ENCODE peak calls at places on chromosomes 4 and X, in five cellular contexts. C is K562, D is H1, U is GM12878, F is HepG2. X is an unnamed sample.

GRCh38 chrX:129716507-129716906 is 22.3 kb upstream of the XPNPEP2 start:
- DNase-seq in C (no peak), D (no peak), U (no peak), F (peak), X (no peak)

GRCh38 chrX:126064901-126065541 is 101.1 kb downstream of the DCAF12L2 start:
- DNase-seq in C (no peak), D (no peak), U (no peak), F (no peak), X (no peak)

GRCh38 chr4:38867478-38868054 is at the start of gene FAM114A1:
- DNase-seq in C (peak), D (no peak), U (no peak), F (peak), X (peak)

GRCh38 chr4:120158860-120159259 is 92.2 kb upstream of the MAD2L1 start:
- DNase-seq in C (no peak), D (no peak), U (no peak), F (no peak), X (no peak)

GRCh38 chr4:87985097-87985886 is 9.8 kb downstream of the SPP1 start:
- DNase-seq in C (no peak), D (no peak), U (no peak), F (peak), X (peak)

GRCh38 chr4:5420266-5420665 is 288.1 kb downstream of the EVC2 start:
- DNase-seq in C (no peak), D (no peak), U (no peak), F (no peak), X (no peak)

GRCh38 chr4:40516651-40517050 is 113.0 kb downstream of the RBM47 start:
- DNase-seq in C (no peak), D (no peak), U (no peak), F (no peak), X (peak)

GRCh38 chrX:153494541-153495361 is at the start of gene BGN:
- DNase-seq in C (peak), D (no peak), U (no peak), F (peak), X (peak)

GRCh38 chr4:71833175-71833900 is 49.5 kb upstream of the GC start:
- DNase-seq in C (peak), D (no peak), U (no peak), F (no peak), X (no peak)

DNA sequence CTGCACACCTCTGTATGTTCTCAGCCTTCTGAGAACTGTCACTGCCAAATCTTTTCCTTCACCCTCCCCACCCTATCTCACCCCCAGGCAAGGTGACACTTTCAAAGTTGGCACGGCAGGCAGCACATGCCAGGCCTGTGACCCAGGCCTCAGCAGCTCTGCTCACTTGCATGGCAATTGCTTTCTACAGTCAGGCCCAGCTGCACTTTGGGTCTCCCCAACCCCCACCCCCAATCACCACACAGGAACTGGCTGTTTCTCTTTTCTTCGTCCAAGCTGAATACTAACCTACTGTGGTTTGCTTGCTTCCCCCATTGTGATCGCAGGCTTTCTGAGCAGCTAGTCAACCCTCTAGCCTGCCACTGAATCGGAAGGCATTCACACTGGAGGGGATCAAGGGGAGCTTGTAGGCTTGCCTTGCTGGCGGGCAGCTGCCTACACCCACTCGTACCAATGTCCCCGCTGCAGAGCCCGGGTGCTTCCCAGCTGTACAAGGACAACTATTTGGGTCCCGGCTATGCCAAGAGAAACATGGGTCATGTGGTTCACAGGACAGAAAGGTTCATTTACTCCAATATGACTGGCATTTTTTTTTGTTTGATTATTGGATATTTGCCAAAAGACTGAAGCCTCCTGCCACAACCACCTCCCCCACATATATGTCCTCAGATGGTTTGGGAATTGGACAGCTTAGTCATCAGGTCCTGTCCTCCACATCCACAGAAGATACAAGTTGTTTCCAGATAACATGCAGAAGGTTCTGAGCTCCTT is 28.1 kb downstream of the SLC25A43 start:
- DNase-seq in C (peak), D (no peak), U (peak), F (no peak), X (no peak)
- TF ChIP-seq ATF2 in C (no peak), D (no peak), U (no peak), F (no peak), X (no peak)

GRCh38 chrX:108199691-108200090 is 108.1 kb downstream of the ATG4A start:
- DNase-seq in C (peak), D (no peak), U (no peak), F (peak), X (peak)
- TF ChIP-seq ATF2 in C (no peak), D (no peak), U (no peak), F (no peak), X (no peak)

DNA sequence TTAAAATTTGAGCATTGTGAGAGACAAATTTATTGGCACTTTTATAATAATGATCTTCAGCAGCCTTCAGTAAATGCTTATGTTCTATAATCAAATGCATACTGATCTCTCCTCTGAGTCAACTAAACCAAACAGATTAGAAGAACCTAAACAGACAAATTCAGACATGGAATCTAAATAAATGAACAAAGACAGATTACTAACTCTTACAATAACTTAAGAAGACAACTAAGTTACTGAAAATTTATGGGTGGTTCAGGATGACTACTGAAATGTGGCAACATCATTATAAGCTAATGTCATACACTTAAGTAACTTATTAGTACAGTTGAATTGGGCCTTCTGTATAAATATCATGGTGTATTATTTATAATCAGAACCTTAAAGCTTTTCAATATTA is 127.3 kb downstream of the NEK1 start:
- DNase-seq in C (no peak), D (no peak), U (no peak), F (no peak), X (no peak)
- TF ChIP-seq ATF2 in C (no peak), D (no peak), U (no peak), F (no peak), X (no peak)

DNA sequence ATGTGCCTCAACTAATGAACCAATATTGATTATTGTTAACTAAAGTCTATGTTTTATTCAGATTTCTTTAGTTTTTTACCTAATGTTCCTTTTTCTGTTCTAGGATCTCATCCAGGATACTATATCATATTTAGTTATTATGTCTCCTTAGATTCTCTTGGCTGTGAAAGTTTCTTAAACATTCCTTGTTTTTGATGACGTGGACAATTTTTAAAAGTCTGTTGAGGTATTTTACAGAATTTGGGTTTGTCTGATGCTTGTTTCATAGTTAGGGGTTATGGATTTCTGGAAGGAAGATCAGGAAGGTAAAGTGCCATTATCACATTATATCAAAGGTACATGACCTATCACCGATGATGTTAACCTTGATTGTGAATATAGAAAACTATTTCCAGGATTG is 18.2 kb upstream of the MCTS1 start:
- DNase-seq in C (no peak), D (no peak), U (no peak), F (no peak), X (no peak)
- TF ChIP-seq ATF2 in C (no peak), D (no peak), U (no peak), F (no peak), X (no peak)

GRCh38 chrX:82333575-82333974 is 1131.7 kb downstream of the SH3BGRL start:
- DNase-seq in C (no peak), D (no peak), U (no peak), F (no peak), X (no peak)

GRCh38 chrX:82335772-82336171 is 1133.9 kb downstream of the SH3BGRL start:
- DNase-seq in C (no peak), D (no peak), U (no peak), F (no peak), X (no peak)
- TF ChIP-seq ATF2 in C (no peak), D (no peak), U (no peak), F (no peak), X (no peak)

DNA sequence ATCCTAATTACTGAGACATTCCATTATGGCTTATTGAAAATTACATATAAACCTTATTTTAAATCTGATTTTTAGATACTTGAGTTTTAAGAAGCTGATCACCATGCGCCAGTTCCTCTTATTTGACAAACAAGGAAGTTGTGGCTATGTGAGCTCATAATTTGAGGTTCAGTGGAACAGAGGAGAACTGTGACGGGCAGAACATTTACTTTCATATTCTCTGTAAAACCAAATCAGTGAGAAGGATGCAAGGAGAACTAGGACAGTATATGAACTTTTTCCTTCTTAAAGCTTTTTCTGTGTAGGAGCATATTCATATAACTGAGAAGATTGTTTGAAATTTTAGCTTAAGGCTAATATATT is 25.3 kb downstream of the STIM2 start:
- DNase-seq in C (no peak), D (no peak), U (peak), F (no peak), X (no peak)
- TF ChIP-seq ATF2 in C (no peak), D (no peak), U (peak), F (no peak), X (no peak)

X was measured in WTC11.